ENCODE peak calls at places on chromosomes 11 and 22, in nine cellular contexts. J is RCC 7860; G is renal cortical epithelial cell; M is CD4-positive, alpha-beta memory T cell; S is H9; Y is effector memory CD8-positive, alpha-beta T cell; B is activated CD4-positive, alpha-beta T cell treated with anti-CD3 and anti-CD28 coated beads, Interleukin-2, amount 50 U/mL, for 1 hour; A is mesendoderm; U is foreskin fibroblast. E is an unnamed sample.

GRCh38 chr11:118791961-118792578 is 1.1 kb upstream of the DDX6 start:
- DNase-seq in Y (peak; percentile 21), G (no peak), B (peak; percentile 23), M (peak; percentile 19), S (peak; percentile 39), J (no peak), A (peak; percentile 62), U (peak; percentile 41), E (no peak)

GRCh38 chr11:19816817-19817216 is 104.2 kb downstream of the NAV2 start:
- DNase-seq in S (peak; percentile 53), B (no peak), Y (no peak), J (no peak), G (no peak), M (no peak), A (peak; percentile 51), U (no peak), E (no peak)

GRCh38 chr22:48719978-48720661 is 1107.6 kb downstream of the BRD1 start:
- DNase-seq in M (no peak), Y (no peak), G (no peak), S (peak; percentile 59), U (no peak), A (peak; percentile 44), B (no peak), J (no peak), E (peak; percentile 39)

GRCh38 chr22:45290410-45290936 is 5.7 kb downstream of the UPK3A start:
- DNase-seq in S (peak; percentile 63), Y (no peak), A (peak; percentile 65), G (peak; percentile 63), B (no peak), U (peak; percentile 93), M (no peak), J (no peak), E (peak; percentile 85)

GRCh38 chr11:102148059-102148458 is 37.8 kb downstream of the YAP1 start:
- DNase-seq in S (no peak), B (no peak), U (no peak), J (no peak), G (no peak), Y (no peak), M (no peak), A (no peak), E (no peak)

GRCh38 chr11:102495161-102496042 is 35.1 kb downstream of the MMP7 start:
- DNase-seq in Y (peak; percentile 48), S (peak; percentile 68), J (peak; percentile 71), G (peak; percentile 85), B (peak; percentile 16), A (peak; percentile 86), U (peak; percentile 91), M (peak; percentile 73), E (peak; percentile 38)

GRCh38 chr22:23128269-23129108 is 13.3 kb downstream of the RSPH14 start:
- DNase-seq in B (peak; percentile 74), Y (peak; percentile 70), A (peak; percentile 82), S (peak; percentile 81), J (no peak), M (peak; percentile 70), U (peak; percentile 88), G (peak; percentile 42), E (peak; percentile 92)

GRCh38 chr11:19561011-19561410 is 151.6 kb upstream of the NAV2 start:
- DNase-seq in M (no peak), S (no peak), B (no peak), J (peak; percentile 12), U (no peak), Y (no peak), G (peak; percentile 27), A (no peak), E (no peak)

GRCh38 chr11:3123761-3124733 is 41.1 kb downstream of the OSBPL5 start:
- DNase-seq in S (no peak), G (peak; percentile 93), Y (no peak), B (no peak), M (no peak), U (peak; percentile 99), A (no peak), J (peak; percentile 82), E (peak; percentile 30)

GRCh38 chr22:35397095-35397904 is 2.6 kb upstream of the MCM5 start:
- DNase-seq in B (no peak), J (peak; percentile 64), U (no peak), G (peak; percentile 97), S (no peak), M (no peak), A (peak; percentile 58), Y (no peak), E (no peak)

GRCh38 chr22:45454260-45454659 is 40.8 kb downstream of the RIBC2 start:
- DNase-seq in G (no peak), J (no peak), B (no peak), S (no peak), A (no peak), M (no peak), Y (no peak), U (peak; percentile 97), E (no peak)

GRCh38 chr22:31652129-31652528 is 9.9 kb downstream of the PISD start:
- DNase-seq in Y (no peak), U (no peak), J (no peak), S (no peak), M (no peak), B (no peak), A (no peak), G (no peak), E (no peak)